ENCODE peak calls at places on chromosomes 3 and 15, in eight cellular contexts. R is H1, Z is SK-N-SH, M is HepG2, P is HCT116, H is endothelial cell of umbilical vein, W is GM12878, U is K562. D is an unnamed sample.

GRCh38 chr3:51280171-51280570 is 104.9 kb upstream of the MANF start:
- DNase-seq in R (no peak), Z (no peak), M (no peak), P (no peak), H (no peak), W (no peak), U (no peak), D (no peak)

GRCh38 chr3:136023264-136023978 is 57.9 kb downstream of the PPP2R3A start:
- DNase-seq in R (no peak), Z (no peak), M (no peak), P (no peak), H (no peak), W (no peak), U (no peak), D (no peak)

GRCh38 chr3:13210221-13210975 is 137.2 kb upstream of the IQSEC1 start:
- DNase-seq in R (no peak), Z (peak), M (no peak), P (no peak), H (no peak), W (no peak), U (no peak), D (no peak)

GRCh38 chr3:177220136-177220974 is 23.1 kb upstream of the TBL1XR1 start:
- DNase-seq in R (no peak), Z (no peak), M (no peak), P (no peak), H (no peak), W (no peak), U (no peak), D (no peak)

GRCh38 chr3:65568497-65568896 is 470.2 kb downstream of the MAGI1 start:
- DNase-seq in R (no peak), Z (no peak), M (no peak), P (no peak), H (no peak), W (no peak), U (no peak), D (no peak)

GRCh38 chr3:72899349-72899765 is 11.5 kb downstream of the GXYLT2 start:
- DNase-seq in R (no peak), Z (no peak), M (no peak), P (no peak), H (no peak), W (no peak), U (no peak), D (no peak)

GRCh38 chr3:53169045-53169831 is 8.2 kb downstream of the PRKCD start:
- DNase-seq in R (no peak), Z (peak), M (peak), P (no peak), H (no peak), W (no peak), U (no peak), D (peak)

GRCh38 chr3:52015431-52016256 is 19.9 kb upstream of the RPL29 start:
- DNase-seq in R (no peak), Z (peak), M (no peak), P (no peak), H (no peak), W (no peak), U (no peak), D (no peak)

GRCh38 chr15:45660231-45660979 is 25.6 kb downstream of the SQOR start:
- DNase-seq in R (no peak), Z (no peak), M (no peak), P (no peak), H (no peak), W (no peak), U (peak), D (peak)

GRCh38 chr3:151316267-151316991 is at the start of gene GPR87:
- DNase-seq in R (no peak), Z (no peak), M (no peak), P (peak), H (no peak), W (no peak), U (no peak), D (peak)
- TF ChIP-seq POLR2AphosphoS5 in R (no peak), Z (no peak), M (no peak), P (peak), H (no peak), W (no peak), U (no peak), D (no peak)

GRCh38 chr3:17973559-17973906 is 231.1 kb upstream of the TBC1D5 start:
- DNase-seq in R (no peak), Z (no peak), M (peak), P (no peak), H (no peak), W (no peak), U (no peak), D (no peak)
- H3K4me3 ChIP-seq in R (no peak), Z (no peak), M (no peak), P (no peak), H (no peak), W (no peak), U (no peak), D (no peak)

GRCh38 chr15:99486371-99487336 is 79.1 kb upstream of the MEF2A start:
- DNase-seq in R (no peak), Z (peak), M (no peak), P (peak), H (peak), W (no peak), U (no peak), D (peak)
- H2AFZ ChIP-seq in R (peak), Z (peak), M (no peak), P (peak), H (peak), W (peak), U (no peak), D (peak)

DNA sequence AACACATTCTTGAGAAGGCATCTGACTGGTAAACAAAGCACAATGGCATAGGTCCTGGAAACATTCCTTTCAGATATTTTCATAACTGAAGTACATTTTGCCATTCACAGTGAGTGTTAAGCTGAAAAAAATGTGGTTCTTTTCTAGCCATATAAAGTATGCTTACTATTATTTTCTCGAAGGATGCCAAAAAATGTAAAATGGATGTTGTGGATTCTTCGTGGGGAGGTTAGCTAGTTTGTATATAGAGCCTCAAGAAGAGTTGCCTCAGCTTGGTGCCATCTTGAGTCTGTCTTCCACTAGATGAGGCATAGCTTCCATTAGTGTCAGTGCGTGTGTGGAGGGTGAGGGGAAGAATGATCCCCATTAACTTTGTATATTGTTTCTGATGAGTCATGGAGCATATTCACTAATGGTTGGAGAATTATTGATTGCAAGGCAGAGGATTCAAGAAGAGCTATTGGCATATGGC is 4.1 kb downstream of the MBNL1 start:
- DNase-seq in R (no peak), Z (no peak), M (no peak), P (no peak), H (peak), W (no peak), U (no peak), D (no peak)
- TF ChIP-seq POLR2AphosphoS5 in R (no peak), Z (peak), M (no peak), P (no peak), H (no peak), W (no peak), U (peak), D (no peak)

DNA sequence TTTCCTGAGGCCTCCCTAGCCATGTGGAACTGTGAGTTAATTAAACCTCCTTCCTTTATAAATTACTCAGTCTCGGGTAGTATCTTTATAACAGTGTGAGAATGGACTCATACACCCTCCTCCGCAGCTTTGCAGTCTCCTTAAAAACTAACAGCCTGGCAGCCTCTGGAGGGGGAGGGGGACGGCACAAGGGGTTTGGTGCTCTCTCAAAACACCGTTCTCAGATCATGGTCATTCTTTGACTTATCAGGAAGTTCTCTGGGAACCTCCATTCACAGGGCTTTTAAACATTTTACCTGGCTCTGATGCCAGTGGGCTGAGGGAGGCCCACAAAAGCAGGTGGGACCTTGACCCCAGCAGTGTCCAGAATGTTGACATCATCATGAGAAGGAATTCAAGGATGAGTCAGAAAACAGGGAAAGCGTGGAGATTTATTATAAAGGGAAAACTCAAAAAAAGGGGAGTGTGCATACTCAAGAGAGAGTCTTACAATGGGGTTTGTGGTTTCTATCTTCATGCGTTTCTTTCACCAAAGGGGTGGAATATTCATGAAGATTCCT is 43.9 kb downstream of the ONECUT1 start:
- DNase-seq in R (no peak), Z (no peak), M (peak), P (no peak), H (no peak), W (no peak), U (no peak), D (peak)
- H3K4me3 ChIP-seq in R (peak), Z (no peak), M (no peak), P (no peak), H (no peak), W (no peak), U (no peak), D (peak)

GRCh38 chr3:143640774-143641173 is 207.5 kb downstream of the SLC9A9 start:
- DNase-seq in R (no peak), Z (no peak), M (no peak), P (no peak), H (no peak), W (no peak), U (no peak), D (no peak)

GRCh38 chr3:143648708-143649107 is 199.6 kb downstream of the SLC9A9 start:
- DNase-seq in R (no peak), Z (peak), M (no peak), P (peak), H (no peak), W (no peak), U (peak), D (peak)

GRCh38 chr3:143643905-143644304 is 204.4 kb downstream of the SLC9A9 start:
- DNase-seq in R (no peak), Z (no peak), M (no peak), P (no peak), H (no peak), W (no peak), U (no peak), D (no peak)

GRCh38 chr3:143648218-143648617 is 200.1 kb downstream of the SLC9A9 start:
- DNase-seq in R (no peak), Z (no peak), M (no peak), P (no peak), H (no peak), W (no peak), U (no peak), D (peak)

GRCh38 chr3:143644370-143645089 is 203.7 kb downstream of the SLC9A9 start:
- DNase-seq in R (peak), Z (peak), M (peak), P (peak), H (peak), W (peak), U (peak), D (peak)
- H2AFZ ChIP-seq in R (peak), Z (no peak), M (no peak), P (no peak), H (peak), W (no peak), U (peak), D (peak)

D was measured in GM23338.